ENCODE peak calls at places on chromosome 10, in eight cellular contexts. One of them, this sample, is unnamed.

GRCh38 chr10:124092270-124093075 is 925 bp downstream of the CHST15 start:
- DNase-seq in hypothalamus: peak; percentile 61
- DNase-seq in T-helper 2 cell: no peak
- DNase-seq in NCI-H187: no peak
- DNase-seq in psoas muscle: peak; percentile 68
- DNase-seq in adipocyte: peak; percentile 81
- DNase-seq in transverse colon: peak; percentile 77
- DNase-seq in NCI-H1048: no peak
- DNase-seq in this sample: peak; percentile 19

GRCh38 chr10:127039435-127039834 is 134.2 kb downstream of the DOCK1 start:
- DNase-seq in hypothalamus: no peak
- DNase-seq in T-helper 2 cell: no peak
- DNase-seq in NCI-H187: no peak
- DNase-seq in psoas muscle: no peak
- DNase-seq in adipocyte: no peak
- DNase-seq in transverse colon: no peak
- DNase-seq in NCI-H1048: no peak
- DNase-seq in this sample: no peak

GRCh38 chr10:60648761-60649160 is 129.5 kb upstream of the CDK1 start:
- DNase-seq in hypothalamus: no peak
- DNase-seq in T-helper 2 cell: no peak
- DNase-seq in NCI-H187: no peak
- DNase-seq in psoas muscle: no peak
- DNase-seq in adipocyte: no peak
- DNase-seq in transverse colon: no peak
- DNase-seq in NCI-H1048: no peak
- DNase-seq in this sample: no peak

GRCh38 chr10:127998517-127999144 is 91.7 kb downstream of the PTPRE start:
- DNase-seq in hypothalamus: no peak
- DNase-seq in T-helper 2 cell: no peak
- DNase-seq in NCI-H187: no peak
- DNase-seq in psoas muscle: no peak
- DNase-seq in adipocyte: no peak
- DNase-seq in transverse colon: no peak
- DNase-seq in NCI-H1048: no peak
- DNase-seq in this sample: no peak

GRCh38 chr10:93515963-93516450 is 19.6 kb downstream of the CEP55 start:
- DNase-seq in hypothalamus: no peak
- DNase-seq in T-helper 2 cell: no peak
- DNase-seq in NCI-H187: no peak
- DNase-seq in psoas muscle: no peak
- DNase-seq in adipocyte: peak; percentile 79
- DNase-seq in transverse colon: no peak
- DNase-seq in NCI-H1048: no peak
- DNase-seq in this sample: no peak

GRCh38 chr10:68239069-68239468 is 7.2 kb upstream of the ATOH7 start:
- DNase-seq in hypothalamus: no peak
- DNase-seq in T-helper 2 cell: no peak
- DNase-seq in NCI-H187: no peak
- DNase-seq in psoas muscle: no peak
- DNase-seq in adipocyte: no peak
- DNase-seq in transverse colon: no peak
- DNase-seq in NCI-H1048: no peak
- DNase-seq in this sample: no peak

GRCh38 chr10:31694929-31695837 is 233.4 kb downstream of the ARHGAP12 start:
- DNase-seq in hypothalamus: no peak
- DNase-seq in T-helper 2 cell: no peak
- DNase-seq in NCI-H187: no peak
- DNase-seq in psoas muscle: no peak
- DNase-seq in adipocyte: no peak
- DNase-seq in transverse colon: no peak
- DNase-seq in NCI-H1048: no peak
- DNase-seq in this sample: no peak

GRCh38 chr10:96987842-96988175 is 155.7 kb downstream of the LCOR start:
- DNase-seq in hypothalamus: no peak
- DNase-seq in T-helper 2 cell: no peak
- DNase-seq in NCI-H187: no peak
- DNase-seq in psoas muscle: no peak
- DNase-seq in adipocyte: peak; percentile 29
- DNase-seq in transverse colon: no peak
- DNase-seq in NCI-H1048: no peak
- DNase-seq in this sample: no peak

GRCh38 chr10:49133706-49134248 is at the start of gene FAM170B:
- DNase-seq in hypothalamus: no peak
- DNase-seq in T-helper 2 cell: no peak
- DNase-seq in NCI-H187: no peak
- DNase-seq in psoas muscle: no peak
- DNase-seq in adipocyte: no peak
- DNase-seq in transverse colon: no peak
- DNase-seq in NCI-H1048: no peak
- DNase-seq in this sample: no peak

GRCh38 chr10:90136731-90137316 is 435.4 kb downstream of the KIF20B start:
- DNase-seq in hypothalamus: no peak
- DNase-seq in T-helper 2 cell: no peak
- DNase-seq in NCI-H187: no peak
- DNase-seq in psoas muscle: no peak
- DNase-seq in adipocyte: peak; percentile 5
- DNase-seq in transverse colon: no peak
- DNase-seq in NCI-H1048: no peak
- DNase-seq in this sample: no peak